ENCODE peak calls at places on chromosome 2, in five cellular contexts. X, S, J, W and A are unnamed samples.

GRCh38 chr2:61536086-61536722 is 2.0 kb downstream of the XPO1 start:
- DNase-seq in S (no peak), W (no peak), J (no peak), X (peak; percentile 28), A (no peak)

GRCh38 chr2:42775186-42775585 is 11.3 kb upstream of the OXER1 start:
- DNase-seq in W (no peak), X (peak; percentile 52), S (no peak), J (no peak), A (no peak)

GRCh38 chr2:204691911-204692510 is 146.7 kb downstream of the PARD3B start:
- DNase-seq in S (peak; percentile 79), J (peak; percentile 55), W (peak; percentile 40), X (peak; percentile 71), A (peak; percentile 15)

GRCh38 chr2:216234106-216234505 is 125.0 kb downstream of the XRCC5 start:
- DNase-seq in J (no peak), X (no peak), W (no peak), S (no peak), A (no peak)

GRCh38 chr2:33111002-33111446 is 164.3 kb downstream of the LTBP1 start:
- DNase-seq in J (no peak), W (no peak), S (no peak), X (no peak), A (no peak)

GRCh38 chr2:58051445-58051844 is 4.8 kb downstream of the VRK2 start:
- DNase-seq in X (no peak), J (no peak), W (no peak), S (no peak), A (no peak)

GRCh38 chr2:240477916-240478315 is 42.5 kb downstream of the GPC1 start:
- DNase-seq in S (no peak), J (peak; percentile 10), X (no peak), W (no peak), A (no peak)

GRCh38 chr2:95086017-95086416 is 35.6 kb downstream of the MRPS5 start:
- DNase-seq in J (no peak), S (no peak), W (no peak), X (no peak), A (no peak)

GRCh38 chr2:226639550-226639949 is 160.1 kb downstream of the IRS1 start:
- DNase-seq in X (no peak), J (no peak), S (no peak), W (no peak), A (no peak)

GRCh38 chr2:237427807-237428506 is 14.0 kb upstream of the COL6A3 start:
- DNase-seq in W (no peak), X (peak; percentile 78), S (no peak), J (no peak), A (no peak)

GRCh38 chr2:235098273-235098672 is 146.5 kb downstream of the SH3BP4 start:
- DNase-seq in W (no peak), J (no peak), X (no peak), S (no peak), A (no peak)

GRCh38 chr2:29518988-29519925 is 402.1 kb downstream of the ALK start:
- DNase-seq in X (no peak), J (no peak), S (peak; percentile 54), W (no peak), A (no peak)

GRCh38 chr2:40760071-40760666 is 308.3 kb upstream of the SLC8A1 start:
- DNase-seq in W (peak; percentile 19), X (peak; percentile 41), J (no peak), S (peak; percentile 29), A (no peak)
- TF ChIP-seq CTCF in W (peak; percentile 70), X (peak; percentile 78), J (peak; percentile 38), S (peak; percentile 98), A (peak; percentile 41)

GRCh38 chr2:28390241-28390856 is 2.3 kb upstream of the FOSL2 start:
- DNase-seq in W (peak; percentile 66), S (peak; percentile 80), J (peak; percentile 92), X (peak; percentile 88), A (peak; percentile 74)
- TF ChIP-seq CTCF in W (no peak), S (peak; percentile 12), J (peak; percentile 55), X (no peak), A (no peak)

GRCh38 chr2:108994250-108994649 is 5.2 kb upstream of the EDAR start:
- DNase-seq in J (no peak), S (no peak), W (no peak), X (no peak), A (no peak)

GRCh38 chr2:108987111-108987510 is 1.9 kb downstream of the EDAR start:
- DNase-seq in S (no peak), J (no peak), X (no peak), W (no peak), A (no peak)

GRCh38 chr2:108988076-108988795 is 784 bp downstream of the EDAR start:
- DNase-seq in X (no peak), S (no peak), W (no peak), J (no peak), A (no peak)

GRCh38 chr2:108993095-108993937 is 4.3 kb upstream of the EDAR start:
- DNase-seq in X (no peak), W (no peak), J (no peak), S (no peak), A (no peak)

GRCh38 chr2:108988796-108989713 is at the start of gene EDAR:
- DNase-seq in X (peak; percentile 15), W (peak; percentile 51), S (no peak), J (peak; percentile 47), A (peak; percentile 63)
- TF ChIP-seq CTCF in X (peak; percentile 71), W (peak; percentile 53), S (peak; percentile 51), J (peak; percentile 60), A (peak; percentile 49)

GRCh38 chr2:60505240-60505639 is 48.2 kb downstream of the BCL11A start:
- DNase-seq in W (no peak), X (no peak), S (no peak), J (no peak), A (no peak)
- TF ChIP-seq CTCF in W (no peak), X (no peak), S (no peak), J (no peak), A (no peak)

GRCh38 chr2:48007699-48008268 is 101.5 kb upstream of the FBXO11 start:
- DNase-seq in J (no peak), W (no peak), X (no peak), S (no peak), A (no peak)
- TF ChIP-seq CTCF in J (no peak), W (no peak), X (no peak), S (no peak), A (no peak)